ENCODE peak calls at places on chromosomes 11 and 22, in four cellular contexts. One of them, this sample, is unnamed.

GRCh38 chr11:86069408-86070086 is 663 bp upstream of the PICALM start:
- DNase-seq in neural progenitor cell: no peak
- DNase-seq in PC-3: peak
- DNase-seq in colonic mucosa: peak
- DNase-seq in this sample: no peak

GRCh38 chr11:103359221-103359620 is 250.0 kb downstream of the DYNC2H1 start:
- DNase-seq in PC-3: no peak
- DNase-seq in colonic mucosa: no peak
- DNase-seq in neural progenitor cell: no peak
- DNase-seq in this sample: no peak

GRCh38 chr22:16601437-16602223 is 9.0 kb upstream of the CCT8L2 start:
- DNase-seq in neural progenitor cell: no peak
- DNase-seq in PC-3: no peak
- DNase-seq in colonic mucosa: no peak
- DNase-seq in this sample: no peak

GRCh38 chr22:24460418-24461089 is 33.2 kb downstream of the ADORA2A start:
- DNase-seq in PC-3: no peak
- DNase-seq in neural progenitor cell: no peak
- DNase-seq in colonic mucosa: no peak
- DNase-seq in this sample: no peak

GRCh38 chr11:34274712-34275398 is 83.0 kb downstream of the ABTB2 start:
- DNase-seq in colonic mucosa: peak
- DNase-seq in neural progenitor cell: no peak
- DNase-seq in PC-3: peak
- DNase-seq in this sample: peak

GRCh38 chr11:44823006-44823405 is 96.2 kb downstream of the TSPAN18 start:
- DNase-seq in colonic mucosa: no peak
- DNase-seq in neural progenitor cell: peak
- DNase-seq in PC-3: no peak
- DNase-seq in this sample: no peak

GRCh38 chr22:46652930-46653331 is 32.7 kb downstream of the GRAMD4 start:
- DNase-seq in neural progenitor cell: no peak
- DNase-seq in colonic mucosa: no peak
- DNase-seq in PC-3: no peak
- DNase-seq in this sample: no peak

GRCh38 chr11:128496684-128497056 is 90.7 kb downstream of the ETS1 start:
- DNase-seq in PC-3: peak
- DNase-seq in neural progenitor cell: no peak
- DNase-seq in colonic mucosa: no peak
- DNase-seq in this sample: no peak

GRCh38 chr22:20756846-20757245 is 17.1 kb upstream of the SERPIND1 start:
- DNase-seq in PC-3: no peak
- DNase-seq in colonic mucosa: no peak
- DNase-seq in neural progenitor cell: no peak
- DNase-seq in this sample: no peak

GRCh38 chr11:66333896-66334604 is 2.2 kb downstream of the RIN1 start:
- DNase-seq in PC-3: no peak
- DNase-seq in neural progenitor cell: no peak
- DNase-seq in colonic mucosa: no peak
- DNase-seq in this sample: no peak

GRCh38 chr11:119729581-119730346 is 764 bp upstream of the NECTIN1 start:
- DNase-seq in PC-3: peak
- DNase-seq in colonic mucosa: peak
- DNase-seq in neural progenitor cell: peak
- DNase-seq in this sample: peak

GRCh38 chr22:48197189-48197690 is 1434.8 kb downstream of the TBC1D22A start:
- DNase-seq in colonic mucosa: peak
- DNase-seq in neural progenitor cell: no peak
- DNase-seq in PC-3: no peak
- DNase-seq in this sample: no peak

GRCh38 chr22:33274214-33274828 is 216.1 kb upstream of the SYN3 start:
- DNase-seq in PC-3: no peak
- DNase-seq in neural progenitor cell: peak
- DNase-seq in colonic mucosa: peak
- DNase-seq in this sample: peak

GRCh38 chr11:61152816-61153592 is 8.2 kb downstream of the VPS37C start:
- DNase-seq in PC-3: peak
- DNase-seq in neural progenitor cell: no peak
- DNase-seq in colonic mucosa: no peak
- DNase-seq in this sample: no peak

GRCh38 chr11:95920460-95921105 is 3.3 kb downstream of the MTMR2 start:
- DNase-seq in neural progenitor cell: no peak
- DNase-seq in colonic mucosa: no peak
- DNase-seq in PC-3: peak
- DNase-seq in this sample: no peak

GRCh38 chr22:27146871-27147591 is 489.6 kb downstream of the MIAT start:
- DNase-seq in neural progenitor cell: no peak
- DNase-seq in colonic mucosa: no peak
- DNase-seq in PC-3: no peak
- DNase-seq in this sample: no peak

GRCh38 chr11:57348636-57349323 is 10.6 kb downstream of the P2RX3 start:
- DNase-seq in neural progenitor cell: no peak
- DNase-seq in colonic mucosa: no peak
- DNase-seq in PC-3: no peak
- DNase-seq in this sample: no peak

GRCh38 chr11:10653242-10653641 is 40.3 kb downstream of the IRAG1 start:
- DNase-seq in neural progenitor cell: no peak
- DNase-seq in PC-3: no peak
- DNase-seq in colonic mucosa: no peak
- DNase-seq in this sample: no peak

GRCh38 chr11:64746486-64746885 is 2.5 kb upstream of the RASGRP2 start:
- DNase-seq in neural progenitor cell: no peak
- DNase-seq in PC-3: no peak
- DNase-seq in colonic mucosa: no peak
- DNase-seq in this sample: no peak

GRCh38 chr11:134667505-134667904 is 255.5 kb upstream of the B3GAT1 start:
- DNase-seq in PC-3: no peak
- DNase-seq in neural progenitor cell: no peak
- DNase-seq in colonic mucosa: no peak
- DNase-seq in this sample: no peak

GRCh38 chr11:1075341-1075911 is 752 bp downstream of the MUC2 start:
- DNase-seq in PC-3: no peak
- DNase-seq in colonic mucosa: no peak
- DNase-seq in neural progenitor cell: no peak
- DNase-seq in this sample: no peak

GRCh38 chr22:19773470-19774040 is 13.0 kb downstream of the TBX1 start:
- DNase-seq in neural progenitor cell: no peak
- DNase-seq in PC-3: no peak
- DNase-seq in colonic mucosa: no peak
- DNase-seq in this sample: no peak

GRCh38 chr11:63862923-63863322 is 24.0 kb downstream of the MARK2 start:
- DNase-seq in colonic mucosa: peak
- DNase-seq in neural progenitor cell: no peak
- DNase-seq in PC-3: no peak
- DNase-seq in this sample: no peak

GRCh38 chr11:134521001-134521400 is 109.0 kb upstream of the B3GAT1 start:
- DNase-seq in PC-3: no peak
- DNase-seq in neural progenitor cell: no peak
- DNase-seq in colonic mucosa: no peak
- DNase-seq in this sample: no peak

GRCh38 chr11:74018331-74019005 is 9.6 kb upstream of the UCP3 start:
- DNase-seq in neural progenitor cell: no peak
- DNase-seq in colonic mucosa: peak
- DNase-seq in PC-3: peak
- DNase-seq in this sample: peak

GRCh38 chr22:37174964-37175363 is 13.1 kb downstream of the C1QTNF6 start:
- DNase-seq in neural progenitor cell: no peak
- DNase-seq in colonic mucosa: no peak
- DNase-seq in PC-3: no peak
- DNase-seq in this sample: no peak

GRCh38 chr11:78605296-78605695 is 30.6 kb upstream of the NARS2 start:
- DNase-seq in PC-3: peak
- DNase-seq in neural progenitor cell: no peak
- DNase-seq in colonic mucosa: no peak
- DNase-seq in this sample: no peak

DNA sequence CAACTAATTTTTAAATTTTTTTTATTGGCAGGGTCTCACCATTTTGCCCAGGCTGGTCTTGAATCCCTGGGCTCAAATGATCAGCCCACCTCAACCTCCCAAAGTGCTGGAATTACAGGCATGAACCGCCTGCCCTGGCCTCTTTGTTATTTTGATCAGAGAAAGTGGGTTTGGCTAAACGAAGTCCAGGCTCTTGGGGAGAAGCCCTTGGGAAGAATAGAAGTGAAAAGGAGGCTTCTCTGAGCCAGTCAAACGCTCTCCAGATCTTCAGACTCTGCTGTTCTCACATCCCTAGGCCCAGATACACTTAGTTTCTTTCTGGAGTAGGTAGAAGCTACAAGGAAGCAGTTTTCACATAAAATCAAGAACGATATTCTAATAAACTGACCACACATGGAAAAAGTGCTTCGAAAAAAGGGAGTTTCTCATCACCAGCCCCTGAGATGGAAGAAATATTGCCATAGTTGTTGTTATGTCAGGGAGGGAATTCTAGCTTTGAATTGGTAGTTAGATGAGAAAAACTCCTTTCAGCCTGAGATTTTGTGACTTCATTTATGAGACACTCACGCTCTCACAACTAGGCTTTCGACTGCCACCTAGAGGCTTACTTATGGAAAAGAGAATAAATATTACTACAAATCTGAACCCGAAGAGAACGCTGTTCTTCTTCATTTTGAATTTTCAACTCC is 41.7 kb upstream of the AQP11 start:
- DNase-seq in PC-3: peak
- DNase-seq in colonic mucosa: peak
- DNase-seq in neural progenitor cell: peak
- DNase-seq in this sample: no peak
- H3K27ac ChIP-seq in PC-3: no peak
- H3K27ac ChIP-seq in colonic mucosa: no peak
- H3K27ac ChIP-seq in neural progenitor cell: peak
- H3K27ac ChIP-seq in this sample: no peak

GRCh38 chr22:17724678-17725464 is 49.4 kb downstream of the BID start:
- DNase-seq in PC-3: no peak
- DNase-seq in colonic mucosa: no peak
- DNase-seq in neural progenitor cell: no peak
- DNase-seq in this sample: no peak

GRCh38 chr22:17726561-17727243 is 47.6 kb downstream of the BID start:
- DNase-seq in colonic mucosa: no peak
- DNase-seq in PC-3: no peak
- DNase-seq in neural progenitor cell: no peak
- DNase-seq in this sample: no peak

GRCh38 chr22:17724241-17724640 is 50.0 kb downstream of the BID start:
- DNase-seq in neural progenitor cell: no peak
- DNase-seq in colonic mucosa: no peak
- DNase-seq in PC-3: no peak
- DNase-seq in this sample: no peak

GRCh38 chr22:17727244-17727892 is 46.9 kb downstream of the BID start:
- DNase-seq in PC-3: no peak
- DNase-seq in colonic mucosa: no peak
- DNase-seq in neural progenitor cell: no peak
- DNase-seq in this sample: no peak

GRCh38 chr22:17725465-17725800 is 48.8 kb downstream of the BID start:
- DNase-seq in colonic mucosa: no peak
- DNase-seq in PC-3: no peak
- DNase-seq in neural progenitor cell: no peak
- DNase-seq in this sample: no peak
- H3K27ac ChIP-seq in colonic mucosa: peak
- H3K27ac ChIP-seq in PC-3: no peak
- H3K27ac ChIP-seq in neural progenitor cell: no peak
- H3K27ac ChIP-seq in this sample: no peak

GRCh38 chr11:113304916-113305315 is 9.5 kb upstream of the TTC12 start:
- DNase-seq in PC-3: no peak
- DNase-seq in colonic mucosa: no peak
- DNase-seq in neural progenitor cell: no peak
- DNase-seq in this sample: no peak
- H3K27ac ChIP-seq in PC-3: no peak
- H3K27ac ChIP-seq in colonic mucosa: no peak
- H3K27ac ChIP-seq in neural progenitor cell: no peak
- H3K27ac ChIP-seq in this sample: no peak

DNA sequence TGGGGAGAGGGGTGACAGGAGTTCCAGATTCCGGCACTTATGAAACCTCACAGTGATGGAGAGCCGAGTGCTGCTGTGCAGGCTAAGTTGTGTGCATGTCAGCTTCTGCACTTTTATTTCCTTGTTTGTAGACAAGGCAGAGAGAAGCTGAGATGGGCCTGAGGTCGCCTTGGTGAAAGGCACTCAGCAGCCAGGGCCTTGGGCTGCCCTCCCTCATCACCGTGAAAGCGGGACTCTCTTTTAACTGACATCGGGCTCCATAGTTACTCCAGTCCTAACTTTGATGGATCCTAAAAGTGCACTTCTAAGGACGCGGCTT is 7.6 kb downstream of the CD81 start:
- DNase-seq in colonic mucosa: no peak
- DNase-seq in PC-3: no peak
- DNase-seq in neural progenitor cell: no peak
- DNase-seq in this sample: no peak
- H3K27ac ChIP-seq in colonic mucosa: no peak
- H3K27ac ChIP-seq in PC-3: no peak
- H3K27ac ChIP-seq in neural progenitor cell: no peak
- H3K27ac ChIP-seq in this sample: peak

This sample was measured in Peyer's patch.